ENCODE peak calls at places on chromosomes 16 and 17, in ten cellular contexts. V is astrocyte, L is IMR-90, T is K562, M is endothelial cell of umbilical vein, Z is H1, O is colonic mucosa, P is mesenchymal stem cell, D is HCT116, W is GM23248. B is an unnamed sample. For H3K9me3, the result is how much of the 10 kb centered on the place peaks cover.

GRCh38 chr17:66900126-66901010 is 64.1 kb upstream of the CACNG4 start:
- DNase-seq in V (no peak), L (peak), T (no peak), M (peak), Z (no peak), O (no peak), P (no peak), D (peak), W (peak), B (peak)

GRCh38 chr17:64005734-64006167 is 7.6 kb downstream of the PRR29 start:
- DNase-seq in V (no peak), L (no peak), T (peak), M (peak), Z (no peak), O (peak), P (no peak), D (no peak), W (peak), B (no peak)

GRCh38 chr17:44354582-44355309 is 8.9 kb downstream of the FAM171A2 start:
- DNase-seq in V (no peak), L (no peak), T (no peak), M (no peak), Z (peak), O (peak), P (no peak), D (no peak), W (peak), B (no peak)

GRCh38 chr17:7393613-7394451 is 493 bp downstream of the PLSCR3 start:
- DNase-seq in V (no peak), L (no peak), T (peak), M (no peak), Z (peak), O (peak), P (peak), D (no peak), W (peak), B (peak)

GRCh38 chr17:35245196-35245486 is 2.3 kb downstream of the SLFN5 start:
- DNase-seq in V (peak), L (peak), T (no peak), M (peak), Z (no peak), O (no peak), P (peak), D (peak), W (peak), B (peak)

GRCh38 chr17:35896011-35896587 is 15.9 kb upstream of the CCL5 start:
- DNase-seq in V (no peak), L (no peak), T (no peak), M (no peak), Z (no peak), O (no peak), P (peak), D (no peak), W (no peak), B (no peak)

GRCh38 chr17:77361986-77362620 is 221.3 kb downstream of the SEC14L1 start:
- DNase-seq in V (no peak), L (no peak), T (peak), M (no peak), Z (no peak), O (no peak), P (no peak), D (no peak), W (no peak), B (no peak)

GRCh38 chr17:79872762-79873161 is 33.5 kb upstream of the CBX4 start:
- DNase-seq in V (no peak), L (no peak), T (no peak), M (no peak), Z (no peak), O (no peak), P (no peak), D (no peak), W (no peak), B (no peak)

GRCh38 chr17:3963214-3964201 is 729 bp downstream of the ATP2A3 start:
- DNase-seq in V (no peak), L (no peak), T (peak), M (no peak), Z (peak), O (peak), P (no peak), D (no peak), W (no peak), B (no peak)

GRCh38 chr17:10620823-10621222 is 36.3 kb downstream of the MYH3 start:
- DNase-seq in V (no peak), L (no peak), T (no peak), M (no peak), Z (no peak), O (no peak), P (no peak), D (no peak), W (no peak), B (no peak)

GRCh38 chr17:29930399-29931010 is 477 bp upstream of the SSH2 start:
- DNase-seq in V (peak), L (peak), T (no peak), M (peak), Z (peak), O (peak), P (no peak), D (no peak), W (no peak), B (peak)

GRCh38 chr17:52157603-52158449 is 688 bp downstream of the CA10 start:
- DNase-seq in V (no peak), L (no peak), T (no peak), M (no peak), Z (peak), O (no peak), P (no peak), D (no peak), W (no peak), B (no peak)

GRCh38 chr16:28822520-28823290 is at the start of gene ATXN2L:
- DNase-seq in V (peak), L (peak), T (peak), M (peak), Z (peak), O (peak), P (peak), D (peak), W (peak), B (peak)

GRCh38 chr17:20103454-20104448 is 94.6 kb downstream of the SPECC1 start:
- DNase-seq in V (no peak), L (no peak), T (no peak), M (no peak), Z (no peak), O (no peak), P (no peak), D (no peak), W (no peak), B (peak)

GRCh38 chr16:73071131-73071940 is 23.4 kb upstream of the ZFHX3 start:
- DNase-seq in V (peak), L (no peak), T (no peak), M (peak), Z (peak), O (peak), P (peak), D (no peak), W (peak), B (no peak)

GRCh38 chr17:3529817-3530741 is 27.5 kb downstream of the TRPV3 start:
- DNase-seq in V (peak), L (no peak), T (no peak), M (no peak), Z (no peak), O (peak), P (no peak), D (no peak), W (peak), B (no peak)

GRCh38 chr16:49826515-49826914 is 29.4 kb downstream of the ZNF423 start:
- DNase-seq in V (no peak), L (no peak), T (no peak), M (peak), Z (no peak), O (no peak), P (no peak), D (no peak), W (no peak), B (no peak)

GRCh38 chr17:15263206-15263579 is 1.9 kb downstream of the PMP22 start:
- DNase-seq in V (peak), L (peak), T (no peak), M (peak), Z (no peak), O (peak), P (peak), D (no peak), W (peak), B (peak)

GRCh38 chr17:78735832-78736525 is 46.1 kb downstream of the CYTH1 start:
- DNase-seq in V (peak), L (no peak), T (no peak), M (peak), Z (no peak), O (peak), P (peak), D (no peak), W (peak), B (no peak)

DNA sequence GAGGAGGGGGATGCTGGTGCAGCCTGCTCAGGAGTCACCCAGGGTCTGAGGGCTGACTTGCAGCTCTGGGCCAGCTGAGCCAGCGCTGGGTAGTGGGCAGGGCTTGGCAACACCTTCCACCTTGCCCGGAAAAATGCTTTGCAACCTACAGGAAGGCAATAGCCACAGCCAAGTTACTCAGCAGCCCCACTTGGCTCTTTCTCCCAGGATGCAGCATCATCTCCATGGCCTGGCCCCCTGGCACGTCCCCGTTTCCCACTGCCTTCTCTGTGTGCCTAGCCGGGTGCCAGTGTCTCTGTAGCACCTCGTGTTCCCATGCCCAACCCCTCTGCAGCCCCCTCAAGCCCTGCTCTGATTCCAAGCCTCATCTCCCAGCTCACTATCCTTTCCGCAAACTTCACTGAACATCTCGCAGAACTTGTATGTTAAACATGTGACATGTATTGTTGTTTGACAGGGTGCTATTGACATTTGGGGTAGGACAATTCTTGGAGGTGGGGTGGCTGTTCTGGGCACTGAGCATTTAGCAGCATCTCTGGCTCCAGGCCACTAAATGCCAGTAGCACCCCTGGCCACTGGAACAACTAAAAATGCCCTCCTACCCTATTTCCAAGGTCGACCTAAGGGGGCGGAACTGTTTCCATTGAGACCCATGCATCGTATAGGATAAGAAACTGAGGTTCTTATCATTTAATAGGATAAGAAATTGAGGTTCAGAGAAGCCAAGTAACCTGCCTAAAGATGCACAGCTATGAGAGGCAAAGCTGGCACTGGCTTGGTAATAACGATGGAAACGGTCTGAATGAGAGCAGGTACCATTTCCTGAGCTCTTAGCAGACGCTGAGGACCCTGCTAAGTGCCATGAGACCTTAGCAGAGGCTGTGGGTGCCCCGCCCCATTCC is 12.2 kb downstream of the DEXI start:
- DNase-seq in V (peak), L (no peak), T (no peak), M (no peak), Z (no peak), O (no peak), P (no peak), D (no peak), W (peak), B (no peak)
- H3K9ac ChIP-seq in V (no peak), L (no peak), T (peak), M (no peak), Z (no peak), O (no peak), P (no peak), D (no peak), W (no peak), B (no peak)

DNA sequence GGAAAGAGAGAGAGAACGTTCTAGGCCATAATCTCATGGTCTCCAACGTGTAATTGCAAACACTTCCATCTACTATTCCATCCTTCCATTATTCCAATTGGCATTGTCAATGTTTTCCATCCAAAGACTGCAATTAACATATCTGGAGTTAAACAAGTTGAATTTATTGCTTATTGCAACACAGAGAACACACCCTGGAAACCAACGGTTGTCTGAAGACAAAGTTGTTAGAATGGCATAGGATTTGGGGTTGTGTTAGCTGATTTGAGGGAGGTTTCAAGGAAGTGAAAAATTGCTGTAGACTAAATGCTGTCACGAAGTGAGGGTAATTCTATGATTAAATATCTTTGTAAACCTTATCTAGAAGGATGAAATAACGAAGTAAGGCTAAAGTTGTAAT is 178.8 kb downstream of the CNTNAP4 start:
- DNase-seq in V (no peak), L (no peak), T (no peak), M (no peak), Z (no peak), O (no peak), P (no peak), D (no peak), W (no peak), B (no peak)
- H3K9me3 ChIP-seq in V (under half), L (under half), T (under half), M (under half), Z (under half), O (under half), P (under half), D (under half), W (under half), B (under half)

DNA sequence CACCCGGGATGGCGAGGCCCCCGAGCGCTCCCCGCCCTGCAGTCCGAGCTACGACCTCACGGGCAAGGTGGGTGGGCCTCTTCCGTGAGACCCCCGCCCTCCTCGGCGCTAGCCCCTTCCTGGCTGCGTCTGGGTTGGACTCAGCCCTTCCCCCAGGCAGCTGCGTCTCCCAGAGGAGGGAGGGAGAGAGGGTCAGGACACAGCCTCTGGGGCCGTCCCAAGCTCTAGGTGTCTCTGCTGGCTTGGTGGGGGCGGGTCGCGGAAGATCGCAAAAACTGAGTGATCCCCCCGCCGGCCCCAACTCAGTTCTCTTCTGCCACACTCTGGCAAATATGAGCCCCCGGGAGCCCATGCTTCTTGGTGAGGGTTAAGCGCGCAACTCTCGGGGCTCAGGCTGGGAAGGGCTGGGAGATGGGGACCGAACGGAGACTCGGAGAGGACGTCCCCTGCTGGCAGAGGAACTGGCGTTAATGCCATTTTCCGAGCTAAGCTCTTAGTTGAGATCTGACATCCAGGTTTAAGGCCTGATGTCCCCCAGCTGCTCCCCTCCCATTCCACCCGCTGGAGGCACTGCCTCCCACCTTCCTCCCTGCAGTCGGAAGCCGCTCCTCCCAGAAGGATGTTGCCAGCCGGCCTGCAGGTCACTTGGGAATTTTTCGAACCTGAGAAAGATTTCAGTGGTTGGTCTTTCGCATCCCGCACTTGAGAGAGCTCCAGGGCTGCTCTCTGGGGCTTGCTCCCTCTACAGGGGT is 419 bp downstream of the RAB37 start:
- DNase-seq in V (no peak), L (no peak), T (peak), M (no peak), Z (peak), O (no peak), P (peak), D (peak), W (peak), B (peak)
- H3K4me3 ChIP-seq in V (no peak), L (no peak), T (no peak), M (no peak), Z (peak), O (peak), P (no peak), D (peak), W (no peak), B (no peak)

GRCh38 chr17:50210249-50211225 is 9.1 kb upstream of the COL1A1 start:
- DNase-seq in V (peak), L (peak), T (peak), M (peak), Z (peak), O (peak), P (peak), D (no peak), W (peak), B (peak)
- H3K9ac ChIP-seq in V (peak), L (peak), T (peak), M (no peak), Z (peak), O (peak), P (peak), D (peak), W (peak), B (peak)

B was measured in adipocyte.